ENCODE peak calls at places on chromosomes 3 and 15, in seven cellular contexts. X is H7, G is Calu3, J is upper lobe of left lung, R is amniotic stem cell, Y is NAMALWA, L is NCI-H82. S is an unnamed sample.

GRCh38 chr3:168095611-168096209 is at the start of gene GOLIM4:
- DNase-seq in J (peak; percentile 97), X (peak; percentile 93), Y (peak; percentile 97), R (peak; percentile 88), L (peak; percentile 99), G (peak; percentile 99), S (peak; percentile 95)

GRCh38 chr15:84955089-84955848 is 26.4 kb upstream of the PDE8A start:
- DNase-seq in J (peak; percentile 75), Y (no peak), R (no peak), G (peak; percentile 85), L (peak; percentile 80), X (peak; percentile 80), S (peak; percentile 88)

GRCh38 chr15:72782993-72783562 is 480 bp downstream of the ADPGK start:
- DNase-seq in Y (peak; percentile 85), X (no peak), L (peak; percentile 67), J (peak; percentile 65), R (no peak), G (no peak), S (no peak)

GRCh38 chr3:144294659-144295538 is 323.3 kb downstream of the DIPK2A start:
- DNase-seq in X (no peak), Y (no peak), R (no peak), G (no peak), J (no peak), L (no peak), S (no peak)

GRCh38 chr3:72439321-72440183 is 408.7 kb downstream of the SHQ1 start:
- DNase-seq in L (no peak), G (no peak), Y (no peak), J (no peak), R (no peak), X (no peak), S (no peak)

GRCh38 chr3:104102386-104102785 is 1264.3 kb upstream of the ALCAM start:
- DNase-seq in X (peak; percentile 28), J (no peak), Y (peak; percentile 78), G (peak; percentile 19), L (peak; percentile 84), R (peak; percentile 15), S (no peak)

GRCh38 chr15:70017025-70017424 is 80.7 kb downstream of the TLE3 start:
- DNase-seq in X (no peak), G (no peak), R (no peak), L (no peak), J (no peak), Y (no peak), S (no peak)

GRCh38 chr15:31387483-31388118 is 61.0 kb downstream of the KLF13 start:
- DNase-seq in L (no peak), J (peak; percentile 76), R (no peak), X (no peak), G (no peak), Y (no peak), S (peak; percentile 3)

S was measured in suprapubic skin.